ENCODE peak calls at places on chromosomes 1 and 21, in five cellular contexts. Y, X, P, C and H are unnamed samples. For H3K36me3 and H3K4me1, the result is how much of the 10 kb centered on the place peaks cover.

GRCh38 chr1:53396563-53397268 is 62.5 kb upstream of the DMRTB1 start:
- DNase-seq in C (no peak), P (no peak), Y (no peak), X (no peak), H (no peak)

GRCh38 chr1:29962831-29963247 is 726.5 kb downstream of the PTPRU start:
- DNase-seq in X (no peak), P (no peak), Y (no peak), C (no peak), H (no peak)

GRCh38 chr1:206606867-206607266 is 5.4 kb downstream of the EIF2D start:
- DNase-seq in P (no peak), Y (no peak), X (no peak), C (no peak), H (no peak)

GRCh38 chr1:166489670-166490436 is 323.1 kb upstream of the FAM78B start:
- DNase-seq in Y (no peak), C (no peak), X (peak), P (no peak), H (no peak)

GRCh38 chr21:17414766-17415165 is 98.1 kb upstream of the CXADR start:
- DNase-seq in P (no peak), X (no peak), C (no peak), Y (no peak), H (no peak)

GRCh38 chr1:186375929-186376330 is 292 bp downstream of the ODR4 start:
- DNase-seq in C (no peak), X (no peak), Y (no peak), P (no peak), H (no peak)

GRCh38 chr1:8378981-8379470 is 61.1 kb downstream of the SLC45A1 start:
- DNase-seq in P (no peak), X (no peak), Y (no peak), C (no peak), H (no peak)

GRCh38 chr1:174643206-174643605 is 195.4 kb downstream of the GPR52 start:
- DNase-seq in X (no peak), Y (no peak), P (no peak), C (no peak), H (no peak)

GRCh38 chr21:31630062-31630711 is 29.3 kb upstream of the SOD1 start:
- DNase-seq in C (peak), X (no peak), Y (no peak), P (no peak), H (no peak)

GRCh38 chr1:100073531-100073930 is 59.2 kb downstream of the SASS6 start:
- DNase-seq in X (no peak), Y (no peak), P (no peak), C (no peak), H (no peak)

GRCh38 chr1:100076319-100076718 is 56.4 kb downstream of the SASS6 start:
- DNase-seq in P (no peak), X (no peak), Y (no peak), C (no peak), H (no peak)

GRCh38 chr1:100076744-100077143 is 56.0 kb downstream of the SASS6 start:
- DNase-seq in C (no peak), P (no peak), Y (no peak), X (no peak), H (no peak)

GRCh38 chr1:100075773-100076172 is 57.0 kb downstream of the SASS6 start:
- DNase-seq in P (no peak), X (no peak), C (no peak), Y (no peak), H (no peak)

GRCh38 chr1:100074604-100075395 is 57.9 kb downstream of the SASS6 start:
- DNase-seq in Y (no peak), P (no peak), X (no peak), C (no peak), H (no peak)
- H3K36me3 ChIP-seq in Y (under half), P (half or more), X (half or more), C (under half), H (half or more)

GRCh38 chr1:93671090-93671743 is 10.4 kb downstream of the BCAR3 start:
- DNase-seq in Y (no peak), C (no peak), X (no peak), P (no peak), H (no peak)
- H3K4me1 ChIP-seq in Y (under half), C (half or more), X (half or more), P (under half), H (half or more)

DNA sequence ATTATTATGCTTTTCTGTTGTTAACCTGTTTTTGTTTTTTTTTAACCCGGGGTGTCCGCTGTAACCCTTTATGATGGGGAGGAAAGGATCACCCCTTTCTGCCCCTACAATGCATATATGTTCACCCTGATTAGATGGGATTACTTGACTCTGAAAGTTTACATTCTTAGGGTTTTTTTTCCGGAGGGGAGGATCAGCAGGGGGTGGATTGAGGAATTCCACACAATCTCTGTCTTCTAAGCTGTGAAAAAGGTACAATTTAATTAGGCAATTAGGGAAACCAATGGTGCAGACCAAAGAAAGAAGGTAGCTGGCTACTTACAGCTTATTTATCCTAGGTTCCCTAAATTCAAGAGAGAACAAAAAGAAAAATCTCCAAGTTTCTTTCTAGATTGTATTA is 58.3 kb downstream of the EDEM3 start:
- DNase-seq in Y (no peak), C (no peak), X (no peak), P (no peak), H (no peak)
- H3K36me3 ChIP-seq in Y (under half), C (under half), X (half or more), P (half or more), H (half or more)

DNA sequence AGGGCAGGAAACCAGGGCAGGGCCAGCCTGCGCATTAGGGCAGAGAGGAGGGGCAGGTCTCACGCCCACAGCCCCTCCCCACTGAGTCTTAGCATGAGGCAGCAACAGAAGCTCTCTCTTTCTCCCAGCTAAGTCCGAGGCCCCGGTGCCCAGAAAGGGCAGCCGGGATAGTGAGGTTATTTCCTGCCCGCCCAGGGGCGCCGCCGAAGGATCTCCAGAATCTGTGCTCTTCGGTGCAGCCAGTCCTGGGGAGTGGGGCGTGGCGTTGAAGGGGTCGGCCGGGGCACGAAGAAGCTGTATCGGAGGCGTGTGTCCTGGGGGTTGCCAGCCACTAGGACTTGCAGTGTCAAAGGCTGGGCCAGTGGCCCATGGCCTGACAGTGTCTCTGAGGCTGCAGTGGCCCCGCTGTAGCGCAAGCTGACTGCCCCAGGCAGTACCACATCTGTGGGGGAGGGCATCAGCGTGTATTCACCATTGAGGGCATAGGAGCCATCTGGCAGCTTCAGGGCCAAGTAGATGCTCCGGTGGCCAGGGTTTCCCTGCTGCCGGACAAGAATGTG is 7.8 kb downstream of the ADAMTS4 start:
- DNase-seq in C (no peak), X (no peak), P (no peak), Y (no peak), H (no peak)
- H3K4me1 ChIP-seq in C (under half), X (under half), P (under half), Y (under half), H (half or more)

GRCh38 chr1:203121186-203122015 is 6.1 kb upstream of the ADORA1 start:
- DNase-seq in P (no peak), C (no peak), X (no peak), Y (no peak), H (no peak)
- H3K36me3 ChIP-seq in P (under half), C (under half), X (under half), Y (under half), H (under half)

GRCh38 chr1:21911205-21912001 is 25.7 kb downstream of the HSPG2 start:
- DNase-seq in P (peak), C (no peak), X (no peak), Y (peak), H (peak)

GRCh38 chr1:21910528-21911204 is 26.4 kb downstream of the HSPG2 start:
- DNase-seq in C (no peak), Y (no peak), X (no peak), P (no peak), H (no peak)

GRCh38 chr1:21907737-21908136 is 29.4 kb downstream of the HSPG2 start:
- DNase-seq in P (no peak), Y (no peak), C (no peak), X (no peak), H (no peak)

GRCh38 chr1:21909787-21910503 is 27.2 kb downstream of the HSPG2 start:
- DNase-seq in X (no peak), P (peak), Y (peak), C (peak), H (peak)

DNA sequence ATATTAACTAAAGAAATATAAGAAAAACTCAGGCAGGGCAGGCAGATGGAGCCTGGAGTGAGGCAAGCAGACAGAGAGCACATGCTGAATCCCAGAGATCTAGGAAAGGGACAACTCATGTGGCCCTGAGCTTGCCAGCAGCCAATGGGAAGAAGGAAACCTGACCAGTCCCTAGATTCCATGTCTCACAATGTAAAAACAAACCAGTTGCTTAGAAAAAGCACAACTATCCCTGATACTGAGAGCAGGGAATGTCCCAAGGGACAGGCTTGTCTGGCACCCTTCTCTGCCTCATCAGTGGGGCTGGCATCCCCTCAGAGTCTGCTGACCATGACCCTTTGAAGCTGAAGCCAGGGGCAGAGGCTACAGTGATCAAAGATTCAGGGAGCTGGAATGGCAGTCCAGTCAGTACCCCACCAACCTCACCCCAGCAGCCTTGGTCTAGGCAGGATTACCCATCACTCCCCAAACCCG is 27.8 kb downstream of the HSPG2 start:
- DNase-seq in P (no peak), Y (no peak), X (no peak), C (no peak), H (no peak)
- H3K4me1 ChIP-seq in P (under half), Y (half or more), X (half or more), C (half or more), H (half or more)